ENCODE peak calls at places on chromosomes 1 and 21, in seven cellular contexts. A is stimulated activated CD4-positive, alpha-beta T cell treated with anti-CD3 and anti-CD28 coated beads, Interleukin-4, amount 100 ng/mL, for 48 hours; Q is left colon; D is occipital lobe; U is BJ; O is uterus; Y is GM03348. X is an unnamed sample.

GRCh38 chr21:15062566-15062965 is 2.2 kb downstream of the NRIP1 start:
- DNase-seq in Y (no peak), O (no peak), U (no peak), A (no peak), Q (no peak), D (no peak), X (peak; percentile 51)

GRCh38 chr1:215287362-215287761 is 204.8 kb downstream of the KCNK2 start:
- DNase-seq in Q (no peak), U (no peak), Y (no peak), O (no peak), D (no peak), A (no peak), X (peak; percentile 32)

GRCh38 chr1:119048624-119049404 is 60.7 kb upstream of the TBX15 start:
- DNase-seq in Y (no peak), Q (no peak), U (no peak), A (no peak), O (no peak), D (no peak), X (no peak)

GRCh38 chr1:244022301-244022700 is 28.8 kb upstream of the ZBTB18 start:
- DNase-seq in Y (peak; percentile 33), O (no peak), Q (no peak), U (peak; percentile 59), D (no peak), A (no peak), X (peak; percentile 60)

GRCh38 chr1:246930830-246931548 is 759 bp downstream of the AHCTF1 start:
- DNase-seq in A (peak; percentile 34), U (no peak), D (peak; percentile 29), Q (peak; percentile 54), O (peak; percentile 54), Y (peak; percentile 75), X (peak; percentile 60)

GRCh38 chr1:29186707-29187106 is 5.0 kb upstream of the SRSF4 start:
- DNase-seq in A (no peak), Q (no peak), U (no peak), O (no peak), D (no peak), Y (no peak), X (no peak)

GRCh38 chr1:105544475-105544874 is 1512.0 kb upstream of the PRMT6 start:
- DNase-seq in Q (no peak), O (no peak), A (no peak), Y (peak; percentile 2), D (no peak), U (no peak), X (peak; percentile 4)

GRCh38 chr1:29384496-29385015 is 148.2 kb downstream of the PTPRU start:
- DNase-seq in Q (no peak), U (no peak), O (no peak), Y (no peak), A (no peak), D (no peak), X (no peak)

GRCh38 chr21:28485301-28486022 is 507.2 kb downstream of the LTN1 start:
- DNase-seq in Y (peak; percentile 61), Q (no peak), D (no peak), U (no peak), O (no peak), A (no peak), X (peak; percentile 96)

GRCh38 chr1:72282690-72283203 is 408 bp upstream of the NEGR1 start:
- DNase-seq in U (peak; percentile 54), Y (peak; percentile 91), Q (peak; percentile 77), O (peak; percentile 88), A (peak; percentile 45), D (peak; percentile 89), X (peak; percentile 91)

GRCh38 chr1:153775432-153776311 is 465 bp downstream of the SLC27A3 start:
- DNase-seq in U (no peak), A (peak; percentile 37), O (peak; percentile 86), Y (peak; percentile 50), Q (peak; percentile 85), D (peak; percentile 32), X (peak; percentile 44)